ENCODE peak calls at places on chromosomes 13 and 19, in ten cellular contexts. L, K, G, Q, M, P, O, B, S and T are unnamed samples.

GRCh38 chr13:28744091-28744536 is 25.3 kb upstream of the SLC46A3 start:
- DNase-seq in L (no peak), K (no peak), G (no peak), Q (no peak), M (no peak), P (no peak), O (no peak), B (no peak), S (no peak), T (no peak)

GRCh38 chr19:39082745-39083598 is 1.2 kb upstream of the ACP7 start:
- DNase-seq in L (no peak), K (no peak), G (no peak), Q (no peak), M (no peak), P (no peak), O (no peak), B (no peak), S (no peak), T (no peak)

GRCh38 chr19:2494447-2495129 is 18.7 kb downstream of the GADD45B start:
- DNase-seq in L (peak; percentile 80), K (peak; percentile 65), G (peak; percentile 8), Q (no peak), M (no peak), P (peak; percentile 25), O (no peak), B (no peak), S (no peak), T (no peak)

GRCh38 chr19:19542507-19542906 is 4.4 kb downstream of the CILP2 start:
- DNase-seq in L (no peak), K (no peak), G (no peak), Q (no peak), M (no peak), P (no peak), O (no peak), B (no peak), S (no peak), T (no peak)

GRCh38 chr19:40257096-40257517 is 28.0 kb downstream of the AKT2 start:
- DNase-seq in L (peak; percentile 39), K (no peak), G (no peak), Q (no peak), M (no peak), P (no peak), O (no peak), B (no peak), S (no peak), T (no peak)

GRCh38 chr13:109160887-109161669 is 531.7 kb downstream of the MYO16 start:
- DNase-seq in L (no peak), K (no peak), G (no peak), Q (no peak), M (no peak), P (no peak), O (no peak), B (no peak), S (no peak), T (no peak)

GRCh38 chr13:93646247-93646646 is 419.6 kb downstream of the GPC6 start:
- DNase-seq in L (no peak), K (no peak), G (no peak), Q (no peak), M (no peak), P (no peak), O (no peak), B (no peak), S (no peak), T (no peak)

GRCh38 chr13:28452755-28453154 is 42.2 kb downstream of the FLT1 start:
- DNase-seq in L (no peak), K (no peak), G (no peak), Q (no peak), M (no peak), P (no peak), O (no peak), B (no peak), S (no peak), T (no peak)

GRCh38 chr13:40982772-40983171 is 36.3 kb downstream of the ELF1 start:
- DNase-seq in L (no peak), K (no peak), G (no peak), Q (no peak), M (no peak), P (no peak), O (no peak), B (no peak), S (no peak), T (no peak)

GRCh38 chr13:62113145-62113544 is 697.5 kb upstream of the PCDH20 start:
- DNase-seq in L (no peak), K (no peak), G (no peak), Q (no peak), M (no peak), P (no peak), O (no peak), B (no peak), S (no peak), T (no peak)

GRCh38 chr13:79711631-79712030 is 230.7 kb downstream of the NDFIP2 start:
- DNase-seq in L (no peak), K (no peak), G (no peak), Q (no peak), M (no peak), P (no peak), O (no peak), B (no peak), S (no peak), T (no peak)

GRCh38 chr13:112456138-112457056 is 80.2 kb downstream of the SPACA7 start:
- DNase-seq in L (no peak), K (no peak), G (no peak), Q (peak; percentile 6), M (no peak), P (no peak), O (no peak), B (no peak), S (no peak), T (no peak)

GRCh38 chr13:113429608-113429985 is 23.7 kb downstream of the ADPRHL1 start:
- DNase-seq in L (no peak), K (no peak), G (no peak), Q (no peak), M (no peak), P (no peak), O (no peak), B (no peak), S (no peak), T (no peak)

GRCh38 chr19:43777163-43777700 is 3.5 kb downstream of the KCNN4 start:
- DNase-seq in L (no peak), K (no peak), G (no peak), Q (no peak), M (no peak), P (no peak), O (no peak), B (no peak), S (no peak), T (no peak)

GRCh38 chr13:99977912-99978780 is 3.4 kb upstream of the ZIC2 start:
- DNase-seq in L (no peak), K (no peak), G (no peak), Q (peak; percentile 59), M (no peak), P (no peak), O (no peak), B (no peak), S (no peak), T (no peak)

GRCh38 chr13:44573071-44573470 is 3.1 kb downstream of the TSC22D1 start:
- DNase-seq in L (no peak), K (no peak), G (no peak), Q (no peak), M (no peak), P (no peak), O (no peak), B (no peak), S (no peak), T (no peak)

GRCh38 chr19:45047188-45047797 is 8.4 kb downstream of the CLASRP start:
- DNase-seq in L (no peak), K (no peak), G (no peak), Q (no peak), M (no peak), P (no peak), O (no peak), B (no peak), S (no peak), T (no peak)

GRCh38 chr13:80469841-80470378 is 129.0 kb upstream of the SPRY2 start:
- DNase-seq in L (peak; percentile 19), K (no peak), G (no peak), Q (no peak), M (no peak), P (no peak), O (no peak), B (no peak), S (no peak), T (no peak)

GRCh38 chr13:73171926-73172325 is 113.1 kb downstream of the KLF5 start:
- DNase-seq in L (no peak), K (no peak), G (no peak), Q (peak; percentile 24), M (no peak), P (no peak), O (no peak), B (no peak), S (no peak), T (no peak)
- TF ChIP-seq CTCF in L (no peak), K (no peak), G (no peak), Q (no peak), M (no peak), P (peak; percentile 15), O (peak; percentile 21), B (no peak), S (peak; percentile 18), T (no peak)

GRCh38 chr19:49150106-49150943 is 4.9 kb downstream of the HRC start:
- DNase-seq in L (peak; percentile 87), K (peak; percentile 80), G (no peak), Q (peak; percentile 83), M (no peak), P (peak; percentile 85), O (peak; percentile 13), B (peak; percentile 94), S (peak; percentile 76), T (peak; percentile 90)
- TF ChIP-seq CTCF in L (no peak), K (no peak), G (no peak), Q (no peak), M (no peak), P (no peak), O (no peak), B (no peak), S (no peak), T (no peak)

DNA sequence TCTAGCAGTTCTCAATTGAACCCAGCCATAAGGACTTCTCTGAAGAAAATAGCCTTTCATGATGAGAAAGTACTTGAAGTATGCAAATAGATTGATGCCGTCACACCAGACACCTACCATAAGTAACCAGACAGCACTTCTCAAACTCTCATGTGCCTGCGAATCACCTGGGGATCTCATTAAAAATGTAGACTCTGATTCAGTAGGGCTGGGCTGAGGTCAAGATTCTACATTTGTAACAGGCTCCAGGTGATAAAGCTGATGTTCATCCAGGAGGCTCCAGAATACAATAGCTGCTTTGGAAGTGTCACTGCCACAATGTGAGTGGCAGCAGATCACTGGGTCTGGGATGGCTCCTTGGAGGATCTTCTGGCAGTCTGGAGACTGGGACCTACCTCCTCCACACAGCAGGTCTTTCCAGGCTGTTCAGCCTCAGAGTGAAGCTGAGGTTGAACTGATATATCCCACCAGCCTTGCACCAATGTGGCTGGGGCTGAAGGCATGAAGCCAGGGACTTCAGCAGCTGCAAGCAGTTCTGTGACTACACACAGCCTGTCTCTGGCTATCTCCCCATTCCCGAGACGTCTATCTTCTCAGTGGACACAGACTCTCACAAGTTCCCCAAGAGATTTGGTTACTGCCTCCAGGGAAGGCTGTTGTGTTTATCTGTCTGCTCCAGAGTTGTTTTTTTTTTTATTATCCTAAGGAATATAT is 9.1 kb downstream of the MBNL2 start:
- DNase-seq in L (no peak), K (no peak), G (no peak), Q (no peak), M (no peak), P (no peak), O (no peak), B (no peak), S (no peak), T (no peak)
- TF ChIP-seq CTCF in L (no peak), K (no peak), G (no peak), Q (no peak), M (no peak), P (no peak), O (no peak), B (no peak), S (no peak), T (no peak)

GRCh38 chr19:35143231-35143715 is at the start of gene FXYD7:
- DNase-seq in L (no peak), K (peak; percentile 69), G (no peak), Q (peak; percentile 63), M (no peak), P (no peak), O (no peak), B (peak; percentile 82), S (no peak), T (no peak)
- TF ChIP-seq CTCF in L (no peak), K (no peak), G (peak; percentile 26), Q (peak; percentile 14), M (no peak), P (peak; percentile 35), O (no peak), B (peak; percentile 70), S (no peak), T (peak; percentile 62)